ENCODE peak calls at places on chromosomes 1 and 21, in seven cellular contexts. S is PC-9, C is cardiac fibroblast, F is A549, Q is testis, O is dorsolateral prefrontal cortex, D is psoas muscle. U is an unnamed sample.
A peak's percentile ranks its signal among the peaks of the same experiment; 100 is the strongest.

GRCh38 chr1:3463013-3463385 is 8.5 kb downstream of the ARHGEF16 start:
- DNase-seq in S (no peak), D (peak; percentile 6), Q (no peak), O (no peak), F (no peak), C (no peak), U (no peak)

GRCh38 chr1:46487818-46488218 is 1.8 kb upstream of the DMBX1 start:
- DNase-seq in D (no peak), S (no peak), C (peak; percentile 29), O (no peak), F (peak; percentile 44), Q (no peak), U (peak; percentile 25)

GRCh38 chr1:9606948-9607347 is 18.2 kb downstream of the TMEM201 start:
- DNase-seq in D (no peak), F (no peak), Q (peak; percentile 63), O (peak; percentile 72), S (no peak), C (no peak), U (no peak)

GRCh38 chr1:197042676-197043341 is 24.3 kb downstream of the F13B start:
- DNase-seq in F (no peak), Q (no peak), S (no peak), O (no peak), D (no peak), C (no peak), U (no peak)

GRCh38 chr1:64194168-64195088 is 9.0 kb upstream of the UBE2U start:
- DNase-seq in S (no peak), F (no peak), O (no peak), Q (no peak), C (no peak), D (no peak), U (no peak)

GRCh38 chr1:185681034-185681633 is 53.1 kb upstream of the HMCN1 start:
- DNase-seq in Q (no peak), F (peak; percentile 21), S (peak; percentile 16), C (peak; percentile 68), O (peak; percentile 6), D (no peak), U (peak; percentile 67)

GRCh38 chr1:162954824-162955223 is 93.8 kb upstream of the CCDC190 start:
- DNase-seq in Q (no peak), S (no peak), C (peak; percentile 86), D (no peak), O (no peak), F (no peak), U (peak; percentile 86)

GRCh38 chr1:209860293-209860881 is 32.6 kb downstream of the UTP25 start:
- DNase-seq in Q (peak; percentile 93), F (peak; percentile 81), O (peak; percentile 82), S (peak; percentile 69), C (peak; percentile 95), D (peak; percentile 71), U (peak; percentile 93)

GRCh38 chr1:109479311-109479710 is 4.4 kb upstream of the ATXN7L2 start:
- DNase-seq in F (no peak), O (no peak), D (no peak), Q (peak; percentile 6), C (no peak), S (no peak), U (no peak)

GRCh38 chr1:54567961-54568360 is 19.9 kb downstream of the ACOT11 start:
- DNase-seq in Q (no peak), F (no peak), O (no peak), C (peak; percentile 49), D (no peak), S (no peak), U (peak; percentile 55)

GRCh38 chr1:186681806-186682205 is 1.6 kb upstream of the PTGS2 start:
- DNase-seq in Q (no peak), C (peak; percentile 81), F (no peak), D (no peak), O (no peak), S (no peak), U (peak; percentile 62)

GRCh38 chr1:163414778-163415177 is 93.0 kb downstream of the NUF2 start:
- DNase-seq in C (no peak), O (no peak), D (no peak), Q (no peak), S (no peak), F (no peak), U (no peak)

GRCh38 chr1:15510611-15511405 is 13.2 kb downstream of the CASP9 start:
- DNase-seq in C (no peak), D (no peak), Q (no peak), O (no peak), F (no peak), S (no peak), U (no peak)

GRCh38 chr1:172818841-172819527 is 160.1 kb downstream of the FASLG start:
- DNase-seq in Q (no peak), O (no peak), S (no peak), F (no peak), C (peak; percentile 44), D (no peak), U (no peak)

GRCh38 chr1:88375977-88376376 is 308.1 kb upstream of the PKN2 start:
- DNase-seq in O (no peak), S (no peak), C (no peak), Q (no peak), F (no peak), D (no peak), U (no peak)

GRCh38 chr1:116825400-116825734 is 71.1 kb downstream of the CD2 start:
- DNase-seq in F (no peak), O (peak; percentile 8), S (no peak), D (no peak), Q (no peak), C (no peak), U (peak; percentile 53)

GRCh38 chr1:228154685-228155571 is 5.2 kb downstream of the GJC2 start:
- DNase-seq in C (no peak), Q (no peak), O (no peak), F (no peak), D (no peak), S (no peak), U (no peak)

GRCh38 chr1:47328992-47329391 is 4.6 kb upstream of the CMPK1 start:
- DNase-seq in D (no peak), C (no peak), S (no peak), O (no peak), F (no peak), Q (no peak), U (no peak)

GRCh38 chr21:44365251-44365966 is 12.0 kb downstream of the TRPM2 start:
- DNase-seq in O (no peak), F (no peak), Q (no peak), D (no peak), C (no peak), S (no peak), U (no peak)

GRCh38 chr1:245700631-245701030 is 545.8 kb downstream of the KIF26B start:
- DNase-seq in C (no peak), S (no peak), D (no peak), F (no peak), Q (no peak), O (no peak), U (no peak)

GRCh38 chr1:63630238-63630637 is 37.0 kb downstream of the PGM1 start:
- DNase-seq in C (no peak), Q (no peak), F (no peak), O (no peak), D (no peak), S (no peak), U (no peak)

DNA sequence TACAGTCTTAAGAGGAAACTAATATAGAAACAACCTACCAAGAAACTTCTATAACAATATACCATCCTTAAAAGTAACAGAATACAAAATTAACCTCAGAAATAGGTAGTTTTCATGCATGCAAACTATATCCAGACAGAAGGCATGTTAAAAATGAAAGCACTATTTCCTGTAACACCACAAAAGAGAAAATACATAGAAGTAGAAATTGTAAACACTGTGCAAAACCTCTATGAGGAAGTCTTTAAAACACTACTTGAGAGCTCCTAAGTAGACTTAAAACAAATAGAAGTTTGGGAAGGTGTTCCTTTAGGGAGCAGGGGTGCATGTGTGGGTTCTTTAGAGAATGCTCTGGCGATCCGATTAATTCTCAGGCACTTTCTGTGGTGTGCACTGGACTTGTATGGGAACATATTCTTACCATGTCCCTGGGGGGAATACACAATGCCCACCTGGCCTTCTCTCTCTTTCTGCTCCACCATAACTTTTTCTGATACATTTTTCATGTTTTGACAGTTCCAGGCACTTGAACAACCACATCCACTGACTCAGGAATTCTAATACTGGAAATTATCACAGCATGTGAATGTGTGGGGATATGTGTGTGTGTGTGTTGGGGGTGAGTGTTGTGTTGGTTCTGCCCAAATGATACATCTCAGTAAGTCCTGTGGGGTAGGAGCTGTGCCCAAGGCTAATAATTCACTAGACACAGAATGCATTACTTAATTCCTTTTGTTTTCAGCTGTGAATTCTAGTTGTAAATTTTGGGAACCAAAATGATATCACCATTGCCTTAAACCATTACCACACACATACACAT is 866.3 kb upstream of the B3GALT2 start:
- DNase-seq in O (no peak), D (no peak), S (no peak), C (no peak), Q (no peak), F (no peak), U (no peak)
- H3K4me3 ChIP-seq in O (no peak overlapping the region), D (no peak overlapping the region), S (no peak overlapping the region), C (no peak overlapping the region), Q (no peak overlapping the region), F (no peak overlapping the region), U (no peak overlapping the region)

GRCh38 chr21:42243026-42243425 is 24.1 kb downstream of the ABCG1 start:
- DNase-seq in C (no peak), D (no peak), Q (no peak), O (no peak), F (no peak), S (no peak), U (no peak)
- H3K4me3 ChIP-seq in C (no peak overlapping the region), D (no peak overlapping the region), Q (no peak overlapping the region), O (no peak overlapping the region), F (no peak overlapping the region), S (no peak overlapping the region), U (no peak overlapping the region)

GRCh38 chr21:29194847-29195246 is 64.4 kb downstream of the MAP3K7CL start:
- DNase-seq in S (no peak), O (no peak), D (no peak), C (peak; percentile 63), Q (no peak), F (no peak), U (no peak)

GRCh38 chr21:29192999-29193563 is 62.6 kb downstream of the MAP3K7CL start:
- DNase-seq in S (no peak), O (no peak), Q (peak; percentile 54), D (no peak), F (no peak), C (no peak), U (no peak)

GRCh38 chr21:29196021-29196663 is 65.7 kb downstream of the MAP3K7CL start:
- DNase-seq in O (no peak), C (peak; percentile 98), D (no peak), Q (peak; percentile 36), F (peak; percentile 76), S (peak; percentile 39), U (peak; percentile 96)

GRCh38 chr21:29193907-29194306 is 63.5 kb downstream of the MAP3K7CL start:
- DNase-seq in C (no peak), Q (no peak), D (no peak), F (no peak), O (no peak), S (no peak), U (no peak)

DNA sequence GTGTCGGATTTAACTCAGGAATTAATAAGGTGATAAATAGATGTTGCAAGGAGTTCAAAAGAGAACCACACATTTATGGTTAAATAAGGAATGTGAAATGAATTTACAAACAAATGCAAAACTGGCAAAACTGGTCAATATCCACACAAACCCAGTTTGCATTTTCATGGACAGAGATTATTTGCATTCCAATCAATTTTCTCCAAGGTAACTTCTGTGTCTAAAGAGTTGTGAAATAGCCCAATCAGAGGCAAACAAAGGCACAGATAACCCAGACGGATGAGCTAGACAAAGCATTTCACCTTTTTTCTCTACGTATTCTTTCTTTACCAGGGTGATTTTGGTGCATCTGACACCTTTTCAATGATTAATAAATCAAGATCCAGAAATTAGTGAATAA is 63.9 kb downstream of the MAP3K7CL start:
- DNase-seq in O (no peak), S (no peak), C (no peak), F (no peak), Q (no peak), D (no peak), U (no peak)
- H3K4me3 ChIP-seq in O (no peak overlapping the region), S (no peak overlapping the region), C (no peak overlapping the region), F (no peak overlapping the region), Q (no peak overlapping the region), D (no peak overlapping the region), U (no peak overlapping the region)

GRCh38 chr1:152520561-152521090 is 6.3 kb downstream of the CRCT1 start:
- DNase-seq in O (no peak), Q (no peak), D (no peak), F (no peak), S (no peak), C (no peak), U (no peak)
- H3K4me3 ChIP-seq in O (no peak overlapping the region), Q (no peak overlapping the region), D (no peak overlapping the region), F (no peak overlapping the region), S (no peak overlapping the region), C (no peak overlapping the region), U (no peak overlapping the region)

U was measured in fibroblast of pulmonary artery.